ENCODE peak calls at places on chromosomes 16 and 17, in nine cellular contexts. One of them, this sample, is unnamed.

GRCh38 chr17:37388266-37388665 is 12.5 kb downstream of the C17orf78 start:
- DNase-seq in NCI-H1048: no peak
- DNase-seq in astrocyte of the spinal cord: peak; percentile 33
- DNase-seq in mucosa of descending colon: no peak
- DNase-seq in HFF-Myc: no peak
- DNase-seq in body of pancreas: no peak
- DNase-seq in iris pigment epithelial cell: peak; percentile 56
- DNase-seq in aorta: no peak
- DNase-seq in left ventricle myocardium superior: no peak
- DNase-seq in this sample: no peak

GRCh38 chr17:11747441-11747840 is 149.2 kb downstream of the DNAH9 start:
- DNase-seq in NCI-H1048: no peak
- DNase-seq in astrocyte of the spinal cord: no peak
- DNase-seq in mucosa of descending colon: no peak
- DNase-seq in HFF-Myc: no peak
- DNase-seq in body of pancreas: no peak
- DNase-seq in iris pigment epithelial cell: no peak
- DNase-seq in aorta: no peak
- DNase-seq in left ventricle myocardium superior: no peak
- DNase-seq in this sample: no peak

GRCh38 chr17:16516594-16517018 is 24.6 kb upstream of the LRRC75A start:
- DNase-seq in NCI-H1048: no peak
- DNase-seq in astrocyte of the spinal cord: peak; percentile 76
- DNase-seq in mucosa of descending colon: no peak
- DNase-seq in HFF-Myc: peak; percentile 21
- DNase-seq in body of pancreas: no peak
- DNase-seq in iris pigment epithelial cell: peak; percentile 65
- DNase-seq in aorta: peak; percentile 61
- DNase-seq in left ventricle myocardium superior: no peak
- DNase-seq in this sample: peak; percentile 82

GRCh38 chr17:10042589-10043244 is 137.6 kb upstream of the RCVRN start:
- DNase-seq in NCI-H1048: no peak
- DNase-seq in astrocyte of the spinal cord: no peak
- DNase-seq in mucosa of descending colon: no peak
- DNase-seq in HFF-Myc: no peak
- DNase-seq in body of pancreas: no peak
- DNase-seq in iris pigment epithelial cell: no peak
- DNase-seq in aorta: no peak
- DNase-seq in left ventricle myocardium superior: peak; percentile 53
- DNase-seq in this sample: no peak

GRCh38 chr17:64778102-64778366 is 115.9 kb upstream of the SMURF2 start:
- DNase-seq in NCI-H1048: no peak
- DNase-seq in astrocyte of the spinal cord: no peak
- DNase-seq in mucosa of descending colon: no peak
- DNase-seq in HFF-Myc: no peak
- DNase-seq in body of pancreas: no peak
- DNase-seq in iris pigment epithelial cell: no peak
- DNase-seq in aorta: no peak
- DNase-seq in left ventricle myocardium superior: no peak
- DNase-seq in this sample: no peak

GRCh38 chr17:69141802-69142472 is at the start of gene ABCA6:
- DNase-seq in NCI-H1048: no peak
- DNase-seq in astrocyte of the spinal cord: peak; percentile 35
- DNase-seq in mucosa of descending colon: no peak
- DNase-seq in HFF-Myc: no peak
- DNase-seq in body of pancreas: no peak
- DNase-seq in iris pigment epithelial cell: peak; percentile 89
- DNase-seq in aorta: no peak
- DNase-seq in left ventricle myocardium superior: no peak
- DNase-seq in this sample: peak; percentile 31

GRCh38 chr17:55448681-55449080 is 27.0 kb upstream of the MMD start:
- DNase-seq in NCI-H1048: no peak
- DNase-seq in astrocyte of the spinal cord: peak; percentile 63
- DNase-seq in mucosa of descending colon: no peak
- DNase-seq in HFF-Myc: peak; percentile 50
- DNase-seq in body of pancreas: no peak
- DNase-seq in iris pigment epithelial cell: peak; percentile 95
- DNase-seq in aorta: no peak
- DNase-seq in left ventricle myocardium superior: no peak
- DNase-seq in this sample: no peak

GRCh38 chr16:30651124-30652004 is 604 bp downstream of the PRR14 start:
- DNase-seq in NCI-H1048: no peak
- DNase-seq in astrocyte of the spinal cord: peak; percentile 59
- DNase-seq in mucosa of descending colon: peak; percentile 65
- DNase-seq in HFF-Myc: no peak
- DNase-seq in body of pancreas: peak; percentile 69
- DNase-seq in iris pigment epithelial cell: peak; percentile 55
- DNase-seq in aorta: peak; percentile 77
- DNase-seq in left ventricle myocardium superior: peak; percentile 85
- DNase-seq in this sample: peak; percentile 71

GRCh38 chr17:17350491-17351355 is 47.5 kb downstream of the NT5M start:
- DNase-seq in NCI-H1048: no peak
- DNase-seq in astrocyte of the spinal cord: peak; percentile 31
- DNase-seq in mucosa of descending colon: no peak
- DNase-seq in HFF-Myc: no peak
- DNase-seq in body of pancreas: no peak
- DNase-seq in iris pigment epithelial cell: peak; percentile 40
- DNase-seq in aorta: no peak
- DNase-seq in left ventricle myocardium superior: no peak
- DNase-seq in this sample: peak; percentile 51

GRCh38 chr16:85216522-85217375 is 104.5 kb upstream of the CIBAR2 start:
- DNase-seq in NCI-H1048: no peak
- DNase-seq in astrocyte of the spinal cord: no peak
- DNase-seq in mucosa of descending colon: no peak
- DNase-seq in HFF-Myc: no peak
- DNase-seq in body of pancreas: no peak
- DNase-seq in iris pigment epithelial cell: no peak
- DNase-seq in aorta: no peak
- DNase-seq in left ventricle myocardium superior: no peak
- DNase-seq in this sample: no peak

GRCh38 chr16:66357523-66357928 is 9.0 kb upstream of the CDH5 start:
- DNase-seq in NCI-H1048: no peak
- DNase-seq in astrocyte of the spinal cord: peak; percentile 87
- DNase-seq in mucosa of descending colon: peak; percentile 71
- DNase-seq in HFF-Myc: peak; percentile 69
- DNase-seq in body of pancreas: peak; percentile 65
- DNase-seq in iris pigment epithelial cell: peak; percentile 77
- DNase-seq in aorta: no peak
- DNase-seq in left ventricle myocardium superior: no peak
- DNase-seq in this sample: peak; percentile 77

GRCh38 chr17:57684711-57685498 is 60.2 kb downstream of the CCDC182 start:
- DNase-seq in NCI-H1048: no peak
- DNase-seq in astrocyte of the spinal cord: no peak
- DNase-seq in mucosa of descending colon: no peak
- DNase-seq in HFF-Myc: no peak
- DNase-seq in body of pancreas: no peak
- DNase-seq in iris pigment epithelial cell: no peak
- DNase-seq in aorta: no peak
- DNase-seq in left ventricle myocardium superior: no peak
- DNase-seq in this sample: no peak

GRCh38 chr16:82633964-82634600 is 7.3 kb downstream of the CDH13 start:
- DNase-seq in NCI-H1048: no peak
- DNase-seq in astrocyte of the spinal cord: peak; percentile 37
- DNase-seq in mucosa of descending colon: peak; percentile 39
- DNase-seq in HFF-Myc: no peak
- DNase-seq in body of pancreas: no peak
- DNase-seq in iris pigment epithelial cell: peak; percentile 39
- DNase-seq in aorta: peak; percentile 66
- DNase-seq in left ventricle myocardium superior: no peak
- DNase-seq in this sample: peak; percentile 94

GRCh38 chr16:89407282-89407924 is 83.0 kb downstream of the ANKRD11 start:
- DNase-seq in NCI-H1048: no peak
- DNase-seq in astrocyte of the spinal cord: no peak
- DNase-seq in mucosa of descending colon: no peak
- DNase-seq in HFF-Myc: no peak
- DNase-seq in body of pancreas: no peak
- DNase-seq in iris pigment epithelial cell: no peak
- DNase-seq in aorta: no peak
- DNase-seq in left ventricle myocardium superior: no peak
- DNase-seq in this sample: no peak

GRCh38 chr16:67164599-67165061 is at the start of gene HSF4:
- DNase-seq in NCI-H1048: no peak
- DNase-seq in astrocyte of the spinal cord: no peak
- DNase-seq in mucosa of descending colon: peak; percentile 74
- DNase-seq in HFF-Myc: no peak
- DNase-seq in body of pancreas: peak; percentile 62
- DNase-seq in iris pigment epithelial cell: no peak
- DNase-seq in aorta: peak; percentile 83
- DNase-seq in left ventricle myocardium superior: peak; percentile 90
- DNase-seq in this sample: no peak

GRCh38 chr16:51161440-51162195 is 10.5 kb upstream of the SALL1 start:
- DNase-seq in NCI-H1048: no peak
- DNase-seq in astrocyte of the spinal cord: peak; percentile 50
- DNase-seq in mucosa of descending colon: no peak
- DNase-seq in HFF-Myc: no peak
- DNase-seq in body of pancreas: no peak
- DNase-seq in iris pigment epithelial cell: peak; percentile 7
- DNase-seq in aorta: no peak
- DNase-seq in left ventricle myocardium superior: no peak
- DNase-seq in this sample: no peak

GRCh38 chr16:84252214-84252613 is 12.4 kb upstream of the KCNG4 start:
- DNase-seq in NCI-H1048: no peak
- DNase-seq in astrocyte of the spinal cord: no peak
- DNase-seq in mucosa of descending colon: no peak
- DNase-seq in HFF-Myc: no peak
- DNase-seq in body of pancreas: no peak
- DNase-seq in iris pigment epithelial cell: no peak
- DNase-seq in aorta: no peak
- DNase-seq in left ventricle myocardium superior: no peak
- DNase-seq in this sample: no peak

This sample was measured in LHCN-M2.